ENCODE peak calls at places on chromosomes 7 and 10, in seven cellular contexts. Z, X, C, J, I, L and Y are unnamed samples. For H3K4me1 and H3K9me3, the result is how much of the 10 kb centered on the place peaks cover.

GRCh38 chr7:92159-92767 is 100.1 kb upstream of the FAM20C start:
- DNase-seq in J (no peak), C (no peak), X (no peak), L (no peak), I (no peak), Z (no peak), Y (no peak)

GRCh38 chr10:79159785-79160184 is 91.0 kb downstream of the ZMIZ1 start:
- DNase-seq in C (no peak), J (no peak), I (no peak), X (no peak), L (peak), Z (no peak), Y (peak)

GRCh38 chr7:77416621-77417371 is 647 bp upstream of the GSAP start:
- DNase-seq in C (no peak), L (no peak), J (no peak), I (no peak), Z (no peak), X (no peak), Y (no peak)

GRCh38 chr10:131231965-131232541 is 79.5 kb downstream of the TCERG1L start:
- DNase-seq in L (no peak), I (no peak), Z (no peak), X (no peak), C (no peak), J (no peak), Y (no peak)

GRCh38 chr7:50142421-50143113 is 49.5 kb upstream of the ZPBP start:
- DNase-seq in L (peak), I (peak), X (no peak), C (no peak), Z (no peak), J (peak), Y (no peak)

GRCh38 chr10:36111676-36112075 is 469.6 kb upstream of the FZD8 start:
- DNase-seq in I (no peak), J (no peak), L (no peak), Z (no peak), X (no peak), C (no peak), Y (no peak)

GRCh38 chr7:264541-265191 is 25.3 kb upstream of the FOXL3 start:
- DNase-seq in Z (peak), C (no peak), I (no peak), J (no peak), L (no peak), X (no peak), Y (no peak)

GRCh38 chr7:100169147-100169850 is 882 bp upstream of the GAL3ST4 start:
- DNase-seq in J (peak), Z (no peak), C (no peak), I (peak), L (no peak), X (no peak), Y (no peak)

GRCh38 chr7:128893251-128894100 is 17.0 kb downstream of the KCP start:
- DNase-seq in J (no peak), C (no peak), X (no peak), Z (peak), I (no peak), L (no peak), Y (no peak)

GRCh38 chr10:47349516-47349915 is 1.4 kb downstream of the RBP3 start:
- DNase-seq in I (no peak), Z (no peak), C (no peak), L (no peak), X (no peak), J (no peak), Y (no peak)

GRCh38 chr7:3267928-3268690 is 32.9 kb upstream of the SDK1 start:
- DNase-seq in Z (no peak), I (no peak), C (no peak), X (no peak), J (no peak), L (peak), Y (no peak)

GRCh38 chr10:47029181-47029971 is 118.1 kb downstream of the PTPN20 start:
- DNase-seq in J (no peak), Z (no peak), X (no peak), L (no peak), I (no peak), C (no peak), Y (no peak)

GRCh38 chr7:28002638-28003037 is 178.0 kb downstream of the JAZF1 start:
- DNase-seq in C (no peak), Z (no peak), X (no peak), J (no peak), I (no peak), L (no peak), Y (no peak)

GRCh38 chr7:21256310-21256877 is 171.5 kb upstream of the SP4 start:
- DNase-seq in L (peak), Z (no peak), I (peak), X (no peak), J (peak), C (no peak), Y (no peak)

GRCh38 chr7:499853-500485 is 19.7 kb downstream of the PDGFA start:
- DNase-seq in Z (no peak), X (no peak), C (no peak), J (no peak), L (no peak), I (no peak), Y (no peak)

GRCh38 chr7:50594734-50595537 is 29.7 kb upstream of the DDC start:
- DNase-seq in C (no peak), L (no peak), J (no peak), Z (no peak), I (peak), X (no peak), Y (no peak)

GRCh38 chr10:91424016-91424415 is 13.9 kb downstream of the HECTD2 start:
- DNase-seq in I (no peak), C (no peak), Z (no peak), L (no peak), J (no peak), X (no peak), Y (no peak)

GRCh38 chr10:61332506-61332905 is 120.7 kb downstream of the TMEM26 start:
- DNase-seq in I (no peak), C (no peak), Z (no peak), X (no peak), L (no peak), J (no peak), Y (no peak)

GRCh38 chr10:119489572-119490326 is 52.8 kb downstream of the RGS10 start:
- DNase-seq in Z (peak), L (no peak), I (peak), X (peak), J (peak), C (no peak), Y (no peak)

GRCh38 chr10:88163572-88163971 is 300.1 kb downstream of the PTEN start:
- DNase-seq in C (no peak), L (no peak), J (no peak), Z (no peak), I (no peak), X (no peak), Y (no peak)

GRCh38 chr7:22356855-22357310 is at the start of gene RAPGEF5:
- DNase-seq in C (no peak), J (no peak), L (no peak), X (no peak), Z (peak), I (no peak), Y (peak)

GRCh38 chr7:15765753-15766152 is 79.3 kb upstream of the MEOX2 start:
- DNase-seq in L (no peak), I (no peak), J (no peak), X (no peak), Z (no peak), C (no peak), Y (peak)

GRCh38 chr7:15764010-15764409 is 77.5 kb upstream of the MEOX2 start:
- DNase-seq in J (no peak), X (no peak), I (no peak), L (no peak), C (no peak), Z (no peak), Y (no peak)

GRCh38 chr7:15764986-15765385 is 78.5 kb upstream of the MEOX2 start:
- DNase-seq in I (no peak), X (no peak), J (no peak), C (no peak), L (no peak), Z (no peak), Y (peak)
- H3K4me1 ChIP-seq in I (under half), X (under half), J (under half), C (under half), L (under half), Z (under half), Y (under half)

GRCh38 chr10:62655337-62655994 is 149.1 kb upstream of the ADO start:
- DNase-seq in L (no peak), X (no peak), C (no peak), I (no peak), Z (no peak), J (no peak), Y (no peak)
- H3K9me3 ChIP-seq in L (under half), X (under half), C (under half), I (under half), Z (under half), J (under half), Y (under half)

GRCh38 chr10:101843032-101843991 is at the start of gene KCNIP2:
- DNase-seq in L (no peak), I (peak), J (peak), Z (peak), C (no peak), X (peak), Y (peak)
- H3K4me3 ChIP-seq in L (no peak), I (no peak), J (peak), Z (no peak), C (peak), X (peak), Y (peak)

GRCh38 chr10:107056160-107056559 is 108.3 kb downstream of the SORCS1 start:
- DNase-seq in L (no peak), C (no peak), I (no peak), X (no peak), J (no peak), Z (no peak), Y (no peak)

GRCh38 chr10:107054469-107055156 is 109.9 kb downstream of the SORCS1 start:
- DNase-seq in X (no peak), Z (no peak), J (no peak), C (no peak), L (no peak), I (no peak), Y (no peak)

GRCh38 chr10:107059872-107060271 is 104.6 kb downstream of the SORCS1 start:
- DNase-seq in L (no peak), I (no peak), Z (no peak), C (no peak), X (no peak), J (no peak), Y (no peak)

GRCh38 chr10:107059058-107059457 is 105.4 kb downstream of the SORCS1 start:
- DNase-seq in X (no peak), Z (no peak), L (no peak), C (no peak), J (no peak), I (no peak), Y (no peak)
- H3K4me1 ChIP-seq in X (under half), Z (under half), L (under half), C (under half), J (under half), I (under half), Y (under half)